ENCODE peak calls at places on chromosomes 12 and 14, in six cellular contexts. B is right lobe of liver, Z is body of pancreas, H is ascending aorta, J is heart left ventricle, O is aorta. T is an unnamed sample. For H3K4me1, the result is how much of the 10 kb centered on the place peaks cover.

GRCh38 chr14:38047518-38047917 is 160.2 kb upstream of the SSTR1 start:
- DNase-seq in B (no peak), Z (no peak), H (no peak), J (no peak), O (no peak), T (no peak)

GRCh38 chr12:1311145-1311544 is 283.2 kb downstream of the FBXL14 start:
- DNase-seq in B (no peak), Z (no peak), H (no peak), J (no peak), O (no peak), T (no peak)

GRCh38 chr12:8609061-8609570 is 3.5 kb downstream of the AICDA start:
- DNase-seq in B (no peak), Z (peak), H (no peak), J (no peak), O (no peak), T (no peak)

GRCh38 chr12:77808534-77808933 is 22.2 kb upstream of the NAV3 start:
- DNase-seq in B (no peak), Z (no peak), H (no peak), J (no peak), O (no peak), T (no peak)

GRCh38 chr14:72582582-72582981 is 311.3 kb downstream of the DPF3 start:
- DNase-seq in B (no peak), Z (no peak), H (no peak), J (no peak), O (no peak), T (no peak)

GRCh38 chr14:76518366-76518765 is 142.4 kb downstream of the ESRRB start:
- DNase-seq in B (no peak), Z (no peak), H (no peak), J (no peak), O (no peak), T (no peak)

GRCh38 chr12:65822732-65823480 is 1.4 kb upstream of the HMGA2 start:
- DNase-seq in B (no peak), Z (peak), H (no peak), J (no peak), O (peak), T (no peak)

GRCh38 chr12:25675808-25676207 is 122.7 kb upstream of the LMNTD1 start:
- DNase-seq in B (no peak), Z (no peak), H (no peak), J (no peak), O (no peak), T (no peak)

GRCh38 chr14:23186913-23187654 is 3.6 kb upstream of the SLC7A8 start:
- DNase-seq in B (no peak), Z (peak), H (no peak), J (no peak), O (no peak), T (no peak)

GRCh38 chr14:75885829-75886228 is 96.0 kb downstream of the TGFB3 start:
- DNase-seq in B (no peak), Z (no peak), H (no peak), J (no peak), O (no peak), T (no peak)

GRCh38 chr12:109087250-109087649 is 6.0 kb downstream of the ALKBH2 start:
- DNase-seq in B (peak), Z (peak), H (no peak), J (no peak), O (no peak), T (no peak)

GRCh38 chr14:51750542-51750941 is 98.8 kb downstream of the FRMD6 start:
- DNase-seq in B (no peak), Z (no peak), H (no peak), J (no peak), O (no peak), T (no peak)

GRCh38 chr12:43692064-43692463 is 66.5 kb downstream of the PUS7L start:
- DNase-seq in B (no peak), Z (no peak), H (no peak), J (no peak), O (no peak), T (no peak)

GRCh38 chr12:79765157-79765556 is 74.4 kb upstream of the PAWR start:
- DNase-seq in B (no peak), Z (no peak), H (no peak), J (no peak), O (no peak), T (no peak)

GRCh38 chr14:31208546-31209424 is 1.2 kb upstream of the HECTD1 start:
- DNase-seq in B (no peak), Z (no peak), H (no peak), J (no peak), O (no peak), T (no peak)

GRCh38 chr14:89721330-89721729 is 233.2 kb downstream of the EFCAB11 start:
- DNase-seq in B (no peak), Z (no peak), H (no peak), J (no peak), O (no peak), T (no peak)

GRCh38 chr12:103766028-103766427 is 75.0 kb downstream of the NT5DC3 start:
- DNase-seq in B (no peak), Z (no peak), H (no peak), J (no peak), O (no peak), T (no peak)

GRCh38 chr12:9727813-9728212 is 5.1 kb downstream of the CLECL1 start:
- DNase-seq in B (no peak), Z (no peak), H (no peak), J (no peak), O (no peak), T (no peak)

GRCh38 chr14:73741876-73742519 is 27.8 kb upstream of the PNMA1 start:
- DNase-seq in B (no peak), Z (no peak), H (no peak), J (no peak), O (no peak), T (no peak)

GRCh38 chr12:34288963-34289345 is 266.7 kb downstream of the ALG10 start:
- DNase-seq in B (no peak), Z (no peak), H (no peak), J (no peak), O (peak), T (no peak)

GRCh38 chr12:8887285-8887715 is 27.0 kb upstream of the PHC1 start:
- DNase-seq in B (no peak), Z (no peak), H (no peak), J (no peak), O (no peak), T (no peak)

GRCh38 chr12:25269701-25270100 is 19.0 kb upstream of the KRAS start:
- DNase-seq in B (no peak), Z (no peak), H (no peak), J (no peak), O (no peak), T (no peak)

GRCh38 chr12:65300679-65301349 is 22.3 kb downstream of the MSRB3 start:
- DNase-seq in B (no peak), Z (no peak), H (no peak), J (no peak), O (no peak), T (no peak)

GRCh38 chr12:5499566-5500325 is 67.8 kb downstream of the NTF3 start:
- DNase-seq in B (no peak), Z (no peak), H (no peak), J (no peak), O (no peak), T (no peak)

GRCh38 chr14:26709019-26709418 is 111.2 kb upstream of the NOVA1 start:
- DNase-seq in B (no peak), Z (no peak), H (no peak), J (no peak), O (no peak), T (no peak)

GRCh38 chr12:58728397-58728796 is 191.9 kb downstream of the LRIG3 start:
- DNase-seq in B (no peak), Z (no peak), H (no peak), J (no peak), O (no peak), T (no peak)

GRCh38 chr12:31016057-31016456 is 57.6 kb upstream of the DDX11 start:
- DNase-seq in B (no peak), Z (no peak), H (no peak), J (no peak), O (no peak), T (peak)

GRCh38 chr12:101845312-101845711 is 14.6 kb upstream of the GNPTAB start:
- DNase-seq in B (no peak), Z (no peak), H (no peak), J (no peak), O (no peak), T (no peak)

GRCh38 chr14:101440511-101440910 is 120.8 kb upstream of the DIO3 start:
- DNase-seq in B (no peak), Z (no peak), H (no peak), J (no peak), O (no peak), T (no peak)

GRCh38 chr12:7068994-7069346 is 8.5 kb downstream of the C1S start:
- DNase-seq in B (no peak), Z (peak), H (no peak), J (no peak), O (no peak), T (no peak)

GRCh38 chr14:101520621-101521305 is 40.5 kb upstream of the DIO3 start:
- DNase-seq in B (no peak), Z (peak), H (no peak), J (no peak), O (peak), T (no peak)

GRCh38 chr12:106137456-106138278 is 1.1 kb downstream of the NUAK1 start:
- DNase-seq in B (no peak), Z (no peak), H (no peak), J (peak), O (no peak), T (no peak)
- H3K4me1 ChIP-seq in B (under half), Z (under half), H (under half), J (under half), O (under half), T (under half)

GRCh38 chr14:88255196-88255595 is 67.9 kb downstream of the KCNK10 start:
- DNase-seq in B (no peak), Z (no peak), H (no peak), J (no peak), O (no peak), T (no peak)

GRCh38 chr14:88252536-88252935 is 70.5 kb downstream of the KCNK10 start:
- DNase-seq in B (no peak), Z (no peak), H (no peak), J (no peak), O (no peak), T (no peak)

GRCh38 chr14:88256997-88257755 is 65.9 kb downstream of the KCNK10 start:
- DNase-seq in B (no peak), Z (no peak), H (no peak), J (no peak), O (no peak), T (no peak)

GRCh38 chr14:88258026-88258425 is 65.0 kb downstream of the KCNK10 start:
- DNase-seq in B (no peak), Z (no peak), H (no peak), J (no peak), O (no peak), T (no peak)

DNA sequence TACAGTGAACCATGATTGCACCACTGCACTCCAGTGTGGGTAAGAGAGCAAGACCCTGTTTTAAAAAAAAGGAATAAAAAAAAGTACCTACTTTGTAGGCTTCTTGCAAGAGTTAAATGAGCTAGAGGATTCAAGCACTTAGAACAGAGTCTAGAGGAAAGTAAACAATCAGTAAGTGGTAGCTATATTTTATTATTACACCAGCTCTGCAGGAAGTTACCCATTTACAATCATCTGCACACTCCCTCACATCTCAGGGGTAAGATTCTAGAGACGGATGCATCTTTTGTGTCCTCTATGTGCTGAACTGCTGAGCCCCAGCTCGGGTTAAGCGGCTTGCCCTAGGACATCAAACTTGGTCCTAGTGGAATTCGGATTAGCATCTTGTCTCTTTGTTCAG is 67.3 kb downstream of the KCNK10 start:
- DNase-seq in B (no peak), Z (no peak), H (no peak), J (no peak), O (no peak), T (no peak)
- H3K4me1 ChIP-seq in B (under half), Z (under half), H (under half), J (under half), O (under half), T (under half)

DNA sequence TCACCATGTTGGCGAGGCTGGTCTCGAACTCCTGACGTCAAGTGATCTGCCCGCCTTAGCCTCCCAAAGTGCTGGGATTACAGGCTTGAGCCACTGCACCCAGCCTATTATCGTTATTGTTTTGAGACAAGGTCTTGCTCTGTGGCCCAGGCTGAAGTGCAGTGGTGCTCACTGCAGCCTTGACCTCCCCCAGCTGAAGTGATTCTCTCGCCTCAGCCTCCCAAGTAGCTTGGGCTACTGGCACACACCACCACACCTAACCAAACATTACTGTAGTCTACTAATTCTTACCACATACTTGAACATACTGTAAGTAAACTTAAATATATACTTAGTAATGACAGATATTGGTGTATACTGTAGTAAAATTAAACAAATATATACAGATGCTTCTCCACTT is 4.5 kb upstream of the CDCA4 start:
- DNase-seq in B (no peak), Z (no peak), H (no peak), J (no peak), O (no peak), T (no peak)
- H3K4me1 ChIP-seq in B (under half), Z (under half), H (under half), J (under half), O (under half), T (under half)

GRCh38 chr14:77574446-77575125 is 41.9 kb downstream of the SPTLC2 start:
- DNase-seq in B (no peak), Z (no peak), H (no peak), J (no peak), O (no peak), T (no peak)

GRCh38 chr14:77573964-77574363 is 42.5 kb downstream of the SPTLC2 start:
- DNase-seq in B (no peak), Z (no peak), H (no peak), J (no peak), O (no peak), T (no peak)

GRCh38 chr14:77565289-77566081 is 51.0 kb downstream of the SPTLC2 start:
- DNase-seq in B (no peak), Z (no peak), H (no peak), J (no peak), O (no peak), T (no peak)

DNA sequence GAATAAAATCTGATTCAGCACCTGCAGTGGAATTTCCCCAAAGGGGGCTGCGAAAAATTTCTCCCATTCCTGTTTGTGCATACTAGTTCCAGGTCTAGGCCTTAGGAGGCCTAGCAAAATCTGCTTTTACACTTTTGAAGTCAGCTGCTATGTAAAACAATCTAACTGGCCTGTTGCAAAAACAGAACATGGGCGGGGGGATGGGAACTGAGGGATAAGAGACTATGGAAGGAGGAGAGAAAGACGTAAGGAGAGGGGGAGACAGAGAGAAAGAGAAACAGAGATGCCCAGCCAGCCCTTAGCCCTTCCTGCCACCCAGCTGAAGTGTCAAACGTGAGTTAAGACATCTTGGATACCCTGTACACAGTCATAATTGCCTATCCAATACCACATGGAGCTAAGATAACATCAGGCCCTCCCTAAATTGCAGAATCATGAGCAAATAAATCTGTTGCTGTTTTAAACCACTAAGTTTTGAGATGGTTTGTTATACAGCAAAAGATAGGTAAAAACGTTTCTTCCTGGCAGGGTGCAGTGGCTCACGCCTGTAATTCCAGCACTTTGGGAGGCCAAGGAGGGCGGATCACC is 45.6 kb downstream of the SPTLC2 start:
- DNase-seq in B (no peak), Z (no peak), H (no peak), J (no peak), O (no peak), T (no peak)
- H3K4me1 ChIP-seq in B (under half), Z (under half), H (under half), J (under half), O (under half), T (under half)

GRCh38 chr12:73112035-73112816 is 840.1 kb downstream of the TRHDE start:
- DNase-seq in B (no peak), Z (no peak), H (no peak), J (no peak), O (no peak), T (no peak)

GRCh38 chr12:73106896-73107295 is 834.7 kb downstream of the TRHDE start:
- DNase-seq in B (no peak), Z (no peak), H (no peak), J (no peak), O (no peak), T (no peak)

GRCh38 chr12:73110816-73111215 is 838.6 kb downstream of the TRHDE start:
- DNase-seq in B (no peak), Z (no peak), H (no peak), J (no peak), O (no peak), T (no peak)

DNA sequence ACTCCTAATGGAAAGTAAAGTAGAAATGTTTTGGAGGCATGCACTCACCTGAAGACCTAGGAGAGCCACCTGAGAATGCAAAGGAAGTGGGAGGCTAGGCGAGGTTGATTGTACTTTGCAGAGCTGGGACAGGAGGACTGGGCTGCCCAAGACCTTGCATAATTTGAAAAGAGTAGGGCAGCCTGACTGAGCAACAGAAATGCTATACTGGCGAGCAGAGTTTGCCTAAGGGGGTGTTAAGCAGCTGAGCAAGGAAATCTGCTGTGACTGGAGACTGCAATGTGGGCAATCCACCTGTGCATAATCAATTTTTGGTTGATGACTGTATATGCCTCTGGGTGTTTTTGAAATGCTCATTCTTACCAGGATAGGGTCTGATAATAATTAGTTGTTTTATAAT is 834.1 kb downstream of the TRHDE start:
- DNase-seq in B (no peak), Z (no peak), H (no peak), J (no peak), O (no peak), T (no peak)
- H3K4me1 ChIP-seq in B (under half), Z (under half), H (under half), J (under half), O (under half), T (under half)

GRCh38 chr12:123444396-123445026 is 8.0 kb upstream of the RILPL2 start:
- DNase-seq in B (no peak), Z (no peak), H (no peak), J (no peak), O (no peak), T (no peak)

GRCh38 chr12:123449103-123449736 is 8.7 kb upstream of the SNRNP35 start:
- DNase-seq in B (no peak), Z (no peak), H (no peak), J (no peak), O (no peak), T (no peak)

GRCh38 chr12:123441523-123442164 is 5.2 kb upstream of the RILPL2 start:
- DNase-seq in B (no peak), Z (no peak), H (no peak), J (no peak), O (no peak), T (no peak)

GRCh38 chr12:123442774-123443173 is 6.3 kb upstream of the RILPL2 start:
- DNase-seq in B (no peak), Z (no peak), H (no peak), J (no peak), O (no peak), T (no peak)

GRCh38 chr12:123445388-123446344 is 9.2 kb upstream of the RILPL2 start:
- DNase-seq in B (no peak), Z (no peak), H (no peak), J (peak), O (peak), T (peak)
- H3K4me1 ChIP-seq in B (under half), Z (under half), H (under half), J (under half), O (under half), T (under half)

GRCh38 chr14:36052681-36053080 is 123.8 kb downstream of the PTCSC3 start:
- DNase-seq in B (no peak), Z (no peak), H (no peak), J (no peak), O (no peak), T (no peak)
- H3K4me1 ChIP-seq in B (under half), Z (under half), H (under half), J (under half), O (under half), T (under half)

GRCh38 chr12:19168634-19169033 is 39.1 kb downstream of the PLEKHA5 start:
- DNase-seq in B (no peak), Z (no peak), H (no peak), J (no peak), O (no peak), T (no peak)

GRCh38 chr12:19166956-19167355 is 37.4 kb downstream of the PLEKHA5 start:
- DNase-seq in B (no peak), Z (no peak), H (no peak), J (no peak), O (no peak), T (no peak)

GRCh38 chr12:19171731-19172130 is 42.2 kb downstream of the PLEKHA5 start:
- DNase-seq in B (no peak), Z (no peak), H (no peak), J (no peak), O (no peak), T (no peak)

GRCh38 chr12:19167708-19168107 is 38.2 kb downstream of the PLEKHA5 start:
- DNase-seq in B (no peak), Z (no peak), H (no peak), J (no peak), O (no peak), T (no peak)

DNA sequence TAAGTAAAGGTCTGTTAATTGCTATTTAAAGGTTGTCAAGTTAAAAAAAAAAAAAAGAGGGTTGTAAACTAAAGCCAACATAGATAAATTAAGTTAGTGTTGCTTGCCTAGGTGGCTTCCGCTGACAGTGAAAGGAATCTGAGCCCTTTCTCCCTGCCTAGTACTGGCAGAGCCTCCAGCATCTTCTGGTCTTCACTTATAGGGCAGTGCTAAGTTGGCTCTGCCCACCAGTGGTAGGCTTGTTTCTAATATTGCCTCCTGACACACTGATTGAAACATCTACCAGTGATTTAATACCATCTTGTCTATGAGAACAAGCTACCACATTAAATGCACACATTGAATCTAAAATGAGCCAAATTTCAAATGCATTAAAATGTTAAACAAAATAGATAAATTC is 39.7 kb downstream of the PLEKHA5 start:
- DNase-seq in B (no peak), Z (no peak), H (no peak), J (no peak), O (no peak), T (no peak)
- H3K4me1 ChIP-seq in B (under half), Z (under half), H (under half), J (under half), O (under half), T (under half)

T was measured in upper lobe of right lung.